ENCODE peak calls at places on chromosomes 6 and 20, in six cellular contexts. R is GM12878, N is GM12891, K is HepG2, J is H1, E is K562. I is an unnamed sample.

GRCh38 chr6:42539135-42539534 is 24.7 kb upstream of the UBR2 start:
- DNase-seq in E (no peak), K (no peak), J (no peak), N (no peak), R (no peak), I (no peak)

GRCh38 chr6:144543006-144543871 is 258.1 kb downstream of the UTRN start:
- DNase-seq in J (no peak), K (no peak), N (no peak), E (no peak), R (no peak), I (no peak)

GRCh38 chr6:68834561-68834960 is 199.5 kb downstream of the ADGRB3 start:
- DNase-seq in E (no peak), K (no peak), R (no peak), J (no peak), N (no peak), I (no peak)

GRCh38 chr20:40882173-40882572 is 146.4 kb upstream of the TOP1 start:
- DNase-seq in R (no peak), J (no peak), K (no peak), E (no peak), N (no peak), I (no peak)

GRCh38 chr6:89948876-89949275 is 54.6 kb downstream of the GJA10 start:
- DNase-seq in J (no peak), K (no peak), N (no peak), R (no peak), E (no peak), I (no peak)

GRCh38 chr6:15722731-15723130 is 59.9 kb upstream of the DTNBP1 start:
- DNase-seq in E (no peak), K (no peak), N (no peak), J (no peak), R (no peak), I (no peak)

GRCh38 chr6:136843210-136843609 is 20.8 kb downstream of the PEX7 start:
- DNase-seq in J (no peak), K (no peak), N (no peak), R (no peak), E (no peak), I (no peak)

GRCh38 chr6:9292975-9293374 is 857.6 kb upstream of the SLC35B3 start:
- DNase-seq in E (no peak), R (no peak), K (no peak), J (no peak), N (no peak), I (no peak)

GRCh38 chr6:143400258-143401059 is 50.0 kb downstream of the ADAT2 start:
- DNase-seq in E (no peak), N (no peak), R (no peak), K (peak), J (no peak), I (no peak)

GRCh38 chr6:43089467-43089866 is 13.4 kb downstream of the PTK7 start:
- DNase-seq in K (no peak), E (no peak), R (no peak), J (no peak), N (no peak), I (no peak)

GRCh38 chr6:109182590-109182989 is 87.3 kb downstream of the CEP57L1 start:
- DNase-seq in R (no peak), N (no peak), E (no peak), J (no peak), K (peak), I (no peak)

GRCh38 chr20:50338479-50339195 is 148.0 kb downstream of the CEBPB start:
- DNase-seq in J (no peak), E (peak), N (peak), K (peak), R (peak), I (peak)

GRCh38 chr20:50415516-50416268 is 94.5 kb upstream of the PTPN1 start:
- DNase-seq in R (no peak), K (peak), N (no peak), E (no peak), J (no peak), I (no peak)

GRCh38 chr6:44074383-44075136 is 52.7 kb downstream of the MRPL14 start:
- DNase-seq in K (peak), N (peak), R (peak), J (no peak), E (peak), I (peak)

GRCh38 chr20:63854766-63855362 is 6.4 kb upstream of the ABHD16B start:
- DNase-seq in E (no peak), N (no peak), R (no peak), J (no peak), K (no peak), I (no peak)

GRCh38 chr20:63027425-63028389 is 20.9 kb upstream of the BHLHE23 start:
- DNase-seq in E (no peak), K (no peak), N (no peak), J (no peak), R (no peak), I (no peak)

GRCh38 chr6:29723666-29724588 is 693 bp downstream of the HLA-F start:
- DNase-seq in R (no peak), J (no peak), N (peak), K (no peak), E (peak), I (peak)

GRCh38 chr6:149028767-149029405 is 282.1 kb downstream of the UST start:
- DNase-seq in K (peak), J (no peak), E (peak), R (peak), N (no peak), I (no peak)

GRCh38 chr6:149032318-149032598 is 285.3 kb upstream of the TAB2 start:
- DNase-seq in K (no peak), N (no peak), E (no peak), R (no peak), J (no peak), I (no peak)

GRCh38 chr6:149033454-149034241 is 283.9 kb upstream of the TAB2 start:
- DNase-seq in R (peak), E (no peak), K (no peak), N (no peak), J (no peak), I (no peak)

GRCh38 chr6:149032599-149033405 is 284.7 kb upstream of the TAB2 start:
- DNase-seq in N (peak), R (peak), E (no peak), K (peak), J (no peak), I (no peak)

DNA sequence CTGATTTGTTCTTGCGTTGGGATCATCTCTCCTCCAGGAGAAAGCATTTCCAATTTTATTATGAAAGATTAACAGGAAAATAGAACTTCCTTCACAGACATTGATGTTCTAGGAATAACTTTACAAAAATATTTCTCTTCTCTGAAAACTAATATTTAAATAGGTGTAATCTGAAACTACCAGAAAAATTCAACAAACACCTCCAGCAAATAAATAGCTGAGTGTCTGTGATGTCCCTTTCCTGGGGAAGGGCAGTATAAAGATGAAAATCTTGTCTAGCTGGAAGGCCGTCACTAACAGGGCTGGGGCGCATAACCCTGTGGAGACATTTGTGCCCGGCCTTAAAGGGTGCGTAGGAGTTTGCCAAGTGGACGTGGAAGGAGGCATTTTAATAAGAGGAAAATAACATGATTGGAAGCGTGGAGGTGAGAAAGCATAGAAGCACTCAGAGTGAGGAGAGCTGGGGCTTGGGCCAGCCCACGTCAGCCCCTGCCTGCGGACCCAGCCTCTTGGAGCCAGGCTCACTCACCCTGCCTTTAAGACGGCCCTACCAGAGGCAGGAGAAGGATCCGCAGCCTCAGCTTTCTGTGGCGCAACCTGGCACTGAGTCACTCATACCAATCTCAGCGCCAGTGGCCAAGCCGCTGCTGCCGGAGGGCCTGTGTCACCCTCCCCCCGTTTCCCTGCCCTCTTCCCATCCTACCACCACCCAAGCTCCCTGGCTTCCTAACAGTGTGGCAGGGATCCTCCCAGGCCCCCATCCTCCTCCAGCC is 284.9 kb downstream of the UST start:
- DNase-seq in R (no peak), J (no peak), N (no peak), K (peak), E (no peak), I (no peak)
- TF ChIP-seq POLR2A in R (peak), J (no peak), N (no peak), K (no peak), E (no peak), I (peak)

GRCh38 chr6:23647045-23647444 is 479.0 kb upstream of the NRSN1 start:
- DNase-seq in J (no peak), E (no peak), N (no peak), K (no peak), R (no peak), I (no peak)

GRCh38 chr6:23637296-23637695 is 488.7 kb upstream of the NRSN1 start:
- DNase-seq in N (no peak), K (no peak), E (no peak), J (no peak), R (no peak), I (no peak)

GRCh38 chr6:23642849-23643248 is 483.2 kb upstream of the NRSN1 start:
- DNase-seq in J (no peak), R (no peak), K (no peak), E (no peak), N (no peak), I (no peak)
- TF ChIP-seq POLR2AphosphoS5 in J (no peak), R (no peak), K (no peak), E (no peak), N (no peak), I (no peak)

DNA sequence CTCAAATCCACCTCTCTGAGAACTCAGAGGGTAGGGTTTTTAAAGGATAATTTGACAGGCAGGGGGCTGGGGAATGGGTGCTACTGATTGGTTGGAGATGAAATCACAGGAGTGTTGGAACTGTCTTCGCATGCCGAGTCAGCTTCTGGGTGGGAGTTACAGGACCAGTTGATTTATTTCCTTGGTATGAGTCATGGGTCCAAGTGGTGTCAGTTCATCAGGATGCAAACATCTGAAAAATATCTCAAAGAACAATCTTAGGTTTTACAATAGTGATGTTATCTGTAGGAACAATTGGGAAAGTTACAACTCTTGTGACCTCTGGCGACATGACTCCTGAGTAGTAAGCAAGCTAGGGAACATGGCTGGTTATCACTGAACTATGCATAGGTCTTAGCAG is 21.8 kb downstream of the C6orf163 start:
- DNase-seq in E (no peak), N (no peak), R (no peak), J (no peak), K (no peak), I (no peak)
- TF ChIP-seq TAF1 in E (no peak), N (no peak), R (no peak), J (no peak), K (no peak), I (no peak)

DNA sequence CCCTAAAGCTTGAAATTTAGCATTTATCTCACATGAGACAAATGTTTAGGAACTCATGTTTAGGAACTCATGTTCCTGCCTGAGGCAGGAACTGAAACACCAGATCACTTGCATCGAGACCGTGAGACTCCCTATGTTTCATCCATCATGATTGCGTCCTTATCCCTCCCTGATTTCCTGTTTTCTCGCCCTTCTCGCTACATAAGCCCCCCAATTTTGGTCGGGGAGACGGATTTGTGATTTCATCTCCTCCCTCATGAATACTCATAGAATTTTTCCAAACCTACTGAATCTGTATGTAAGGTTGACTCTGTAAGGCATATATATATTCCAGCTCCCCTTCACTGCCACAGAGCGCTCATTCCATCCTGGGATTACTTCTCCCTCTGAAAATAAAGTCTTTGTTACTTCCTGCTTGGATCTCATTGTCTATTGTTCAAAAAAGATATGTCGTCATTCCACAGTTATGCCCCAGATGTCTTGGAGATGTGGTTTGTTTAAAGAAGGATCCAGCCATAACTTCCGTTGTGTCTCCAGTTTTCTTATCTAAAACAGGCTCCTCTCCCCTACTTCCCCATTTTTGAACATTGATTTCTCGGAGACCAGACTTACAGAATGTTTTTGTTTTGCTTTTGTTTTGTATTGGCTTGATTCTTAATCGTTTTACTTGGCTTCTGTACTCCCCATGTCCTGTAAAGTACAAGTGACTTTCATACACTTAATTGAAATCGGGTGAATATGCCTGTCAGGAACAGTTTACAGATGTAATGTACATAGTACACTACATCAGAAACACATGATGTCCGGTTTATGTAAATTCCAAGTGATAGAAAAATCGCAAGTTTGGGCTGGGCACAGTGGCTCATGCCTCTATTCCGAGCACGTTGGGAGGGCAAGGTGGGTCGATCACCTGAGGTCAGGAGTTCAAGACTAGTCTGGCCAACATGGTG is 118.7 kb downstream of the HFE start:
- DNase-seq in R (no peak), K (peak), J (no peak), E (peak), N (no peak), I (no peak)
- TF ChIP-seq POLR2A in R (no peak), K (no peak), J (peak), E (peak), N (no peak), I (no peak)

DNA sequence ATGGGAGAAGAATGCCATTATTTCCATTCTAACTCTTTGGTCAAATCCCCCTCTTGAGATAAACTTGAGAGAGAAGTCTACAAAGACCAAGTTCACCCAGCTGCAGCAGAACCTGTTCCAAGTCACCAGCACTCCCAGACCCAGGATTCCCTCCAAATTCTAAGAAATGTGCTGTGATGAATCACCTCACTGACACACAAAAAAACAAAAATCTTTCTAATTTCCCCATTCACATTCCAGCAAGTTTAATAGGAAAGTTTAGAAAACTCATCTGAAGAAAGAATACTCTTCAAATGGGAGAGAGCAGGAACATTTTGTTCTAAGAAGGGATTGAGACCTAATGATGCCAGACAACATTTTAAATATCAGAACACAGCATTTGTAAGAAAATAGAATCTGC is 213.6 kb upstream of the PLCB4 start:
- DNase-seq in N (no peak), J (no peak), R (no peak), K (no peak), E (no peak), I (no peak)
- TF ChIP-seq POLR2AphosphoS5 in N (no peak), J (no peak), R (no peak), K (no peak), E (no peak), I (no peak)

GRCh38 chr6:170345662-170346061 is 39.1 kb downstream of the FAM120B start:
- DNase-seq in J (no peak), E (no peak), K (no peak), R (peak), N (no peak), I (no peak)
- TF ChIP-seq TAF1 in J (no peak), E (no peak), K (no peak), R (no peak), N (no peak), I (no peak)

DNA sequence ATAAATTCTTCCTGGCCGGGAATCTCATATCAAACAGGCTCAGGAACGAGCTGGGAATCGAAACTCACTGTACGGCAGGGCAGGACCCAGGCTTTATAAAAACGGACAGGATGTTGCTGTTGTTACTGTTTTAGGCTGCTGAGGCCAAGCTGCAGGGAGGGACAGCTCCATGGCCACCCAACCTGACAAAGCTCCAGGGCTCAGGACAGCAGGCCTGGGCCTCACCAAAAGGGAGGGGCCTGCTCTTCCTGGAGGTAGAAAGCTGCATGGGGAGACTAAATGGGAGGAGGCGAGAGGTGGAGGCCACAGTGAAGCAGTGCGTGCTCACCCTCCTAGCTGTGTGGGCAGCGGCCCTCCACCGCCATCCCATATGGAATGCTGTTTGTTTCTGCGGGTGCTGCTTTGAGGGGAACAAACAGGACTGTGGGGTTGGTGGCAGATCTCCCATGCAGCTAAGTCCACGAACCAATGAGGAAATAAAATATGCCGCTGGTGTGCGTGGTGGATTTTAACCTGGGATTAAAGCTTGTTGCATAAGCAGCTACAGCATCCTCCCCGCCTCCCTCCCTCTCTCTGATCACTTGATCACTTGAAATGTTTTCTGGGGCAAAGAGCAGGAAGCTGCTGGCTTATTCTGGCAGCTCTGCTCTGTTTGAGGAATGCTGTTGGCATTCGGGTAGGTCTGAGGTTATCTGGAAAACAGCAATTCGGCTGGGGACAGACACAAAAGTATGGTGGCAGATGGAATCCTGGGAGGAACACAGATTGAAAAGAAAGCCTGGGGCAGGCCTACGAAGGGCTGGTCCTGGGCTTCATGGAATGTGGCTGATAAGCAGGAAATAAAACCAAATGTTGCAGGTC is 2.4 kb upstream of the ZMYND8 start:
- DNase-seq in R (no peak), K (peak), N (no peak), J (no peak), E (peak), I (no peak)
- TF ChIP-seq POLR2A in R (peak), K (peak), N (no peak), J (no peak), E (peak), I (no peak)

DNA sequence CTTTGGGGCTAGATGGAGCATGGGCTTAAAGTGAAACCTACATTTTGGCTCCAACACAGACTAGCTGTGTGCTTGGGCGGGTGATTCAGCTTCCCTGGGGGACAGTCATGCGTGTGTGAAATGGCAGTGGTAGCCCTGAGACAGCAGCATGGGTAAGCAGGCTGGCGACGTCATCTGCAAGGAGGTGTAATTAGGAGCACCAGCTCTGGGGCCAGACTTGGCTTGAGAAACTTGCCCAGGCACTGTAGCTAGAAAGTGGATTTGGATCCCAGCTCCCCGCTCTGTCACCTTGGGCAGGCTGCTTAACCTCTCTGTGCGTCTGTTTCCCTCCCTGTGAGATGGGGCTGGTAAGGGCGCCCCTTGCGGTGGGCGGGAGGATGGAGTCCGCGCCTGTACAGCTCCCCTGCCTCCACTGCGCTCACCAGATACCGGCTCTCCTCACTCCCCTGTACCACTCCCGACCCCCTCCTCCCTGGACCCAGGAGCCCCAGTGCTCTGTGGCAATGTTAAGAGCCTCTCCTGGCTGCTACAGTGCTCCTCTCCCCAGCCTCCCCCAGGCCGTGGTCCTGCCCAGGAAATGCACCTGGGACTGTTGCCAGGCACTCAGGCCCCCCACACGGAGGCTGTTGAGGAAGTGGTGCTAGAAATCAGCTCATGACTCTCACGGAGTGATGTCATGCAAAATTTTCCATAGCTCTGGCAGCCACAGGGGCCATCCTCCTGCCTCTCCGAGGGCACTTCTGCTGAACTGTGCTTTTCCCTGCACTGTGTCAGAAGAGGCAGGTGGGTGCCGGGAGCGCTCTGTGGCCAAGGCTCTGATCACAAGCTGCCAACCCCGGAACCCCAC is 44.6 kb downstream of the SYNJ2 start:
- DNase-seq in K (peak), E (peak), N (peak), J (no peak), R (no peak), I (peak)
- TF ChIP-seq POLR2AphosphoS5 in K (no peak), E (no peak), N (no peak), J (no peak), R (no peak), I (no peak)

GRCh38 chr20:48635791-48636267 is 192.0 kb downstream of the PREX1 start:
- DNase-seq in N (peak), R (no peak), J (peak), E (peak), K (peak), I (peak)
- TF ChIP-seq TAF1 in N (no peak), R (no peak), J (no peak), E (no peak), K (no peak), I (no peak)